ENCODE peak calls at places on chromosomes 7 and 10, in six cellular contexts. One of them, this sample, is unnamed.

GRCh38 chr10:109676703-109677102 is 246.6 kb downstream of the XPNPEP1 start:
- DNase-seq in neural crest cell: no peak
- DNase-seq in astrocyte of the spinal cord: peak; percentile 0
- DNase-seq in RWPE1: peak; percentile 39
- DNase-seq in DND-41: no peak
- DNase-seq in mucosa of descending colon: no peak
- DNase-seq in this sample: no peak

GRCh38 chr10:21055339-21056135 is 158.4 kb upstream of the NEBL start:
- DNase-seq in astrocyte of the spinal cord: no peak
- DNase-seq in mucosa of descending colon: no peak
- DNase-seq in neural crest cell: no peak
- DNase-seq in DND-41: peak; percentile 5
- DNase-seq in RWPE1: no peak
- DNase-seq in this sample: no peak

GRCh38 chr10:59181668-59182067 is 5.2 kb downstream of the PHYHIPL start:
- DNase-seq in DND-41: no peak
- DNase-seq in neural crest cell: peak; percentile 1
- DNase-seq in RWPE1: peak; percentile 48
- DNase-seq in astrocyte of the spinal cord: peak; percentile 61
- DNase-seq in mucosa of descending colon: no peak
- DNase-seq in this sample: peak; percentile 24

GRCh38 chr7:6419310-6419773 is 28.4 kb downstream of the DAGLB start:
- DNase-seq in neural crest cell: no peak
- DNase-seq in RWPE1: no peak
- DNase-seq in DND-41: no peak
- DNase-seq in astrocyte of the spinal cord: peak; percentile 55
- DNase-seq in mucosa of descending colon: no peak
- DNase-seq in this sample: no peak

GRCh38 chr7:116316838-116317612 is 106.7 kb downstream of the TES start:
- DNase-seq in DND-41: no peak
- DNase-seq in neural crest cell: peak; percentile 17
- DNase-seq in mucosa of descending colon: no peak
- DNase-seq in astrocyte of the spinal cord: peak; percentile 98
- DNase-seq in RWPE1: peak; percentile 90
- DNase-seq in this sample: peak; percentile 99

GRCh38 chr10:77756319-77757232 is 119.0 kb upstream of the KCNMA1 start:
- DNase-seq in astrocyte of the spinal cord: peak; percentile 77
- DNase-seq in neural crest cell: peak; percentile 57
- DNase-seq in RWPE1: peak; percentile 70
- DNase-seq in DND-41: no peak
- DNase-seq in mucosa of descending colon: no peak
- DNase-seq in this sample: peak; percentile 91

GRCh38 chr7:11239311-11239710 is 265.6 kb downstream of the PHF14 start:
- DNase-seq in RWPE1: no peak
- DNase-seq in mucosa of descending colon: no peak
- DNase-seq in neural crest cell: no peak
- DNase-seq in DND-41: no peak
- DNase-seq in astrocyte of the spinal cord: peak; percentile 18
- DNase-seq in this sample: no peak

GRCh38 chr7:78970440-78970916 is 483.0 kb downstream of the MAGI2 start:
- DNase-seq in astrocyte of the spinal cord: peak; percentile 6
- DNase-seq in DND-41: no peak
- DNase-seq in RWPE1: no peak
- DNase-seq in mucosa of descending colon: no peak
- DNase-seq in neural crest cell: no peak
- DNase-seq in this sample: peak; percentile 52

GRCh38 chr10:119341236-119342016 is 134.1 kb downstream of the GRK5 start:
- DNase-seq in mucosa of descending colon: no peak
- DNase-seq in DND-41: peak; percentile 32
- DNase-seq in RWPE1: peak; percentile 52
- DNase-seq in astrocyte of the spinal cord: peak; percentile 71
- DNase-seq in neural crest cell: no peak
- DNase-seq in this sample: peak; percentile 51

GRCh38 chr10:44853148-44853734 is 57.9 kb upstream of the TMEM72 start:
- DNase-seq in astrocyte of the spinal cord: peak; percentile 30
- DNase-seq in RWPE1: no peak
- DNase-seq in neural crest cell: no peak
- DNase-seq in DND-41: no peak
- DNase-seq in mucosa of descending colon: no peak
- DNase-seq in this sample: peak; percentile 74

GRCh38 chr10:5888843-5889623 is 660 bp downstream of the ANKRD16 start:
- DNase-seq in RWPE1: peak; percentile 25
- DNase-seq in mucosa of descending colon: peak; percentile 71
- DNase-seq in neural crest cell: peak; percentile 32
- DNase-seq in DND-41: peak; percentile 46
- DNase-seq in astrocyte of the spinal cord: peak; percentile 22
- DNase-seq in this sample: peak; percentile 56

GRCh38 chr10:98446656-98447221 is at the start of gene HPS1:
- DNase-seq in RWPE1: peak; percentile 90
- DNase-seq in DND-41: peak; percentile 88
- DNase-seq in mucosa of descending colon: peak; percentile 91
- DNase-seq in neural crest cell: peak; percentile 62
- DNase-seq in astrocyte of the spinal cord: peak; percentile 61
- DNase-seq in this sample: peak; percentile 68

GRCh38 chr7:130940907-130941306 is 206.9 kb upstream of the KLF14 start:
- DNase-seq in RWPE1: no peak
- DNase-seq in mucosa of descending colon: no peak
- DNase-seq in astrocyte of the spinal cord: peak; percentile 38
- DNase-seq in neural crest cell: no peak
- DNase-seq in DND-41: no peak
- DNase-seq in this sample: no peak

GRCh38 chr10:104642001-104642270 is 846 bp downstream of the SORCS3 start:
- DNase-seq in DND-41: no peak
- DNase-seq in mucosa of descending colon: no peak
- DNase-seq in neural crest cell: peak; percentile 15
- DNase-seq in RWPE1: no peak
- DNase-seq in astrocyte of the spinal cord: no peak
- DNase-seq in this sample: peak; percentile 3

GRCh38 chr7:154304740-154305679 is 252.8 kb downstream of the DPP6 start:
- DNase-seq in neural crest cell: peak; percentile 3
- DNase-seq in mucosa of descending colon: no peak
- DNase-seq in astrocyte of the spinal cord: no peak
- DNase-seq in DND-41: no peak
- DNase-seq in RWPE1: no peak
- DNase-seq in this sample: no peak

GRCh38 chr10:10270071-10270470 is 747.6 kb upstream of the CELF2 start:
- DNase-seq in neural crest cell: no peak
- DNase-seq in RWPE1: no peak
- DNase-seq in DND-41: no peak
- DNase-seq in astrocyte of the spinal cord: no peak
- DNase-seq in mucosa of descending colon: no peak
- DNase-seq in this sample: peak; percentile 1

GRCh38 chr10:7327885-7328284 is 82.9 kb downstream of the SFMBT2 start:
- DNase-seq in mucosa of descending colon: no peak
- DNase-seq in DND-41: no peak
- DNase-seq in neural crest cell: no peak
- DNase-seq in astrocyte of the spinal cord: no peak
- DNase-seq in RWPE1: no peak
- DNase-seq in this sample: no peak

GRCh38 chr7:104341545-104341944 is 13.1 kb downstream of the LHFPL3 start:
- DNase-seq in astrocyte of the spinal cord: no peak
- DNase-seq in DND-41: no peak
- DNase-seq in mucosa of descending colon: no peak
- DNase-seq in RWPE1: no peak
- DNase-seq in neural crest cell: no peak
- DNase-seq in this sample: no peak
- TF ChIP-seq CTCF in astrocyte of the spinal cord: peak; percentile 11
- TF ChIP-seq CTCF in DND-41: peak; percentile 42
- TF ChIP-seq CTCF in mucosa of descending colon: no peak
- TF ChIP-seq CTCF in RWPE1: no peak
- TF ChIP-seq CTCF in neural crest cell: no peak
- TF ChIP-seq CTCF in this sample: no peak

GRCh38 chr7:30351724-30352123 is 67.3 kb downstream of the ZNRF2 start:
- DNase-seq in DND-41: no peak
- DNase-seq in astrocyte of the spinal cord: no peak
- DNase-seq in neural crest cell: no peak
- DNase-seq in RWPE1: no peak
- DNase-seq in mucosa of descending colon: no peak
- DNase-seq in this sample: no peak

GRCh38 chr7:30353532-30353931 is 69.1 kb downstream of the ZNRF2 start:
- DNase-seq in RWPE1: no peak
- DNase-seq in mucosa of descending colon: no peak
- DNase-seq in DND-41: no peak
- DNase-seq in astrocyte of the spinal cord: no peak
- DNase-seq in neural crest cell: no peak
- DNase-seq in this sample: no peak

GRCh38 chr7:30353932-30354607 is 69.7 kb downstream of the ZNRF2 start:
- DNase-seq in neural crest cell: no peak
- DNase-seq in DND-41: no peak
- DNase-seq in astrocyte of the spinal cord: no peak
- DNase-seq in mucosa of descending colon: no peak
- DNase-seq in RWPE1: no peak
- DNase-seq in this sample: no peak

GRCh38 chr7:30351274-30351673 is 66.9 kb downstream of the ZNRF2 start:
- DNase-seq in DND-41: no peak
- DNase-seq in mucosa of descending colon: no peak
- DNase-seq in neural crest cell: no peak
- DNase-seq in RWPE1: no peak
- DNase-seq in astrocyte of the spinal cord: no peak
- DNase-seq in this sample: no peak

DNA sequence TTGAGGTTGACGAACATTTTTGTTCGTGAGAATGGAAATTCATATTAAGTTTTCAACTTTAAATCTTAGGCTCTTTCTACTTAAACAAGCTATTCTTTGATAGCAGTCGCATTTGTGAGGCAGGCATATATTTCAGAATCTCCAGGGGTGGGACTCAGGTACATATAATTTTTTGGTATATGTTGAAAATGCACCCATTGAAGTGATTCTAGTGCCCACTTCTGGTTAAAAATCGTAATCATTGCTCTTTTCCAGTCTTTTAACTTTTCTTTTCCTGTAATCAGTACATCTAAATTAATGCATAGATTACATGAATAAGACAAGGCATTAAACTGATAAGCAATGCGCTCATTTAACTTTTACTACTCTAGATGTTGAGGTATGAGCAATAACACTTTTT is 67.8 kb downstream of the ZNRF2 start:
- DNase-seq in neural crest cell: no peak
- DNase-seq in mucosa of descending colon: no peak
- DNase-seq in DND-41: no peak
- DNase-seq in RWPE1: no peak
- DNase-seq in astrocyte of the spinal cord: no peak
- DNase-seq in this sample: no peak
- TF ChIP-seq CTCF in neural crest cell: no peak
- TF ChIP-seq CTCF in mucosa of descending colon: no peak
- TF ChIP-seq CTCF in DND-41: peak; percentile 39
- TF ChIP-seq CTCF in RWPE1: no peak
- TF ChIP-seq CTCF in astrocyte of the spinal cord: no peak
- TF ChIP-seq CTCF in this sample: no peak

GRCh38 chr7:127392182-127392565 is 334 bp downstream of the ZNF800 start:
- DNase-seq in RWPE1: peak; percentile 20
- DNase-seq in astrocyte of the spinal cord: peak; percentile 56
- DNase-seq in mucosa of descending colon: peak; percentile 78
- DNase-seq in neural crest cell: peak; percentile 45
- DNase-seq in DND-41: peak; percentile 71
- DNase-seq in this sample: peak; percentile 60

GRCh38 chr7:127393370-127394058 is 1.0 kb upstream of the ZNF800 start:
- DNase-seq in DND-41: no peak
- DNase-seq in RWPE1: no peak
- DNase-seq in neural crest cell: no peak
- DNase-seq in mucosa of descending colon: peak; percentile 47
- DNase-seq in astrocyte of the spinal cord: peak; percentile 23
- DNase-seq in this sample: no peak

GRCh38 chr7:127391591-127392181 is 822 bp downstream of the ZNF800 start:
- DNase-seq in mucosa of descending colon: peak; percentile 68
- DNase-seq in RWPE1: peak; percentile 21
- DNase-seq in neural crest cell: peak; percentile 9
- DNase-seq in DND-41: peak; percentile 54
- DNase-seq in astrocyte of the spinal cord: peak; percentile 34
- DNase-seq in this sample: peak; percentile 63

GRCh38 chr7:127392566-127393369 is at the start of gene ZNF800:
- DNase-seq in RWPE1: peak; percentile 81
- DNase-seq in mucosa of descending colon: peak; percentile 96
- DNase-seq in astrocyte of the spinal cord: peak; percentile 82
- DNase-seq in DND-41: peak; percentile 89
- DNase-seq in neural crest cell: peak; percentile 72
- DNase-seq in this sample: peak; percentile 94

DNA sequence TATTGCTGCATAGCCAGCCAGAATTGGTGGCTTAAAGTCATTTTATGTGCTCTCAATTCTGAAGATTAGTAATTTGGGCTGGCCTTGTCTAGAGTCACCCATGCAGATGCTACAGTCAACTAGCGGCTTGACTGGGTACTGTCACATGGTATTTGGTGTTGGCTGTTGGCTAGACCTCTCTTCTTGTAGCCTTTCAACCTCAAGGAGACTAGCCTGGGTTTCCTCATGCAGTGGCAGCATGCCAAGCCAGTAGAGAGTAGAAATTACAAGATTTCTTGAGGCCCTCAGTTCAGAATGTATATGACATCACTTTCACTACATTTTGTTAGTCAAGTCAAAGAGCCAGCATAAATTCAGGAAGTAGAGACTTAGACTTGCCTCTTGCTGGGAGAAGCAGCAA is 3.7 kb upstream of the ZNF800 start:
- DNase-seq in neural crest cell: no peak
- DNase-seq in RWPE1: no peak
- DNase-seq in DND-41: peak; percentile 18
- DNase-seq in astrocyte of the spinal cord: no peak
- DNase-seq in mucosa of descending colon: no peak
- DNase-seq in this sample: no peak
- TF ChIP-seq CTCF in neural crest cell: peak; percentile 32
- TF ChIP-seq CTCF in RWPE1: no peak
- TF ChIP-seq CTCF in DND-41: no peak
- TF ChIP-seq CTCF in astrocyte of the spinal cord: no peak
- TF ChIP-seq CTCF in mucosa of descending colon: no peak
- TF ChIP-seq CTCF in this sample: no peak

GRCh38 chr10:125694874-125695273 is 11.9 kb upstream of the TEX36 start:
- DNase-seq in astrocyte of the spinal cord: peak; percentile 40
- DNase-seq in RWPE1: peak; percentile 26
- DNase-seq in DND-41: no peak
- DNase-seq in neural crest cell: no peak
- DNase-seq in mucosa of descending colon: no peak
- DNase-seq in this sample: peak; percentile 74

GRCh38 chr10:125698599-125698998 is 15.6 kb upstream of the TEX36 start:
- DNase-seq in astrocyte of the spinal cord: no peak
- DNase-seq in mucosa of descending colon: no peak
- DNase-seq in neural crest cell: no peak
- DNase-seq in DND-41: no peak
- DNase-seq in RWPE1: no peak
- DNase-seq in this sample: peak; percentile 25

GRCh38 chr10:125699562-125700143 is 16.7 kb upstream of the TEX36 start:
- DNase-seq in DND-41: no peak
- DNase-seq in RWPE1: no peak
- DNase-seq in astrocyte of the spinal cord: no peak
- DNase-seq in mucosa of descending colon: no peak
- DNase-seq in neural crest cell: no peak
- DNase-seq in this sample: no peak

DNA sequence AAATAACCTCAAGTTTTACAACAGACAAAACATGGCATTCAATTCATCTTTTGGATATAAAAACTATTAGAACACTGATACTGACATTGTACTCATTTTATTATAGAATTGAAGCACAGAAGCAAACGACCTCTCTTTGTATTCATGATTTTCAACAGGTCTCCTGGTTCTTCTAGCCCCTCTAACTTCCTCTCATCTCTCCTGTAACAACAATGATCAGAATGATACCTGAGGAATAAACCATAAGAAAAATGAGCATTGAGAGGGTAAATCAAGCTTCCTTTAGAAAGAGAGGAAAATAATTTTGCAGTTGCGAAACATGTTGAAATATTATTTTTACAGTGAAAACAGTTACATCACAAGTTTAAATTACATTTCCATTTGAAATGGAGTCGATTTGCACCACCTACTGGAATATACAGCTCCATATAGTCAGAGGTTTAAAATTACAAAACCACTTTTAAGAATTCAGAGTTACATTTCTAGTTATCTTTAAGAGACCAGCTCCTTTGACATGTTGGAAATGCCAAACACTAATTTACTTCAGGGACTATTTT is 17.5 kb upstream of the TEX36 start:
- DNase-seq in RWPE1: no peak
- DNase-seq in neural crest cell: no peak
- DNase-seq in astrocyte of the spinal cord: peak; percentile 33
- DNase-seq in mucosa of descending colon: no peak
- DNase-seq in DND-41: no peak
- DNase-seq in this sample: peak; percentile 64
- TF ChIP-seq CTCF in RWPE1: no peak
- TF ChIP-seq CTCF in neural crest cell: peak; percentile 36
- TF ChIP-seq CTCF in astrocyte of the spinal cord: peak; percentile 27
- TF ChIP-seq CTCF in mucosa of descending colon: no peak
- TF ChIP-seq CTCF in DND-41: peak; percentile 8
- TF ChIP-seq CTCF in this sample: no peak